ENCODE peak calls at places on chromosome 1, in nine cellular contexts. D is right atrium auricular region, C is stomach, N is GM20000, S is Daoy, R is ELF-1, U is cardiac fibroblast, T is NCI-H345, I is HCEC 1CT. F is an unnamed sample.

GRCh38 chr1:11337536-11338350 is 64.7 kb downstream of the UBIAD1 start:
- DNase-seq in D (no peak), C (peak), N (peak), S (peak), R (peak), U (peak), T (peak), I (peak), F (no peak)

GRCh38 chr1:159949891-159950480 is 4.1 kb downstream of the SLAMF9 start:
- DNase-seq in D (no peak), C (peak), N (no peak), S (no peak), R (no peak), U (no peak), T (no peak), I (no peak), F (no peak)

GRCh38 chr1:84103197-84103992 is 40.7 kb upstream of the PRKACB start:
- DNase-seq in D (peak), C (no peak), N (peak), S (peak), R (peak), U (peak), T (peak), I (peak), F (no peak)

GRCh38 chr1:41239988-41240610 is 2.0 kb downstream of the SCMH1 start:
- DNase-seq in D (no peak), C (no peak), N (peak), S (no peak), R (no peak), U (peak), T (peak), I (peak), F (no peak)

GRCh38 chr1:112618721-112619517 is at the start of gene ST7L:
- DNase-seq in D (peak), C (peak), N (no peak), S (peak), R (peak), U (peak), T (peak), I (peak), F (peak)

GRCh38 chr1:181083842-181084605 is 4.5 kb upstream of the IER5 start:
- DNase-seq in D (no peak), C (peak), N (peak), S (peak), R (peak), U (peak), T (peak), I (peak), F (no peak)

GRCh38 chr1:7265771-7266371 is 480.6 kb downstream of the CAMTA1 start:
- DNase-seq in D (no peak), C (peak), N (no peak), S (peak), R (no peak), U (peak), T (peak), I (peak), F (peak)

GRCh38 chr1:228321478-228321877 is 85.2 kb downstream of the TRIM11 start:
- DNase-seq in D (no peak), C (peak), N (no peak), S (no peak), R (no peak), U (no peak), T (no peak), I (no peak), F (no peak)

GRCh38 chr1:19866758-19867157 is 15.4 kb upstream of the OTUD3 start:
- DNase-seq in D (no peak), C (no peak), N (no peak), S (peak), R (no peak), U (no peak), T (no peak), I (peak), F (no peak)